ENCODE peak calls at places on chromosome 16, in six cellular contexts. S is upper lobe of right lung, Y is GM10248, X is lower leg skin, G is left lung, M is dorsolateral prefrontal cortex. D is an unnamed sample.

GRCh38 chr16:17331071-17331521 is 139.7 kb downstream of the XYLT1 start:
- DNase-seq in S (no peak), Y (no peak), X (peak; percentile 76), G (no peak), M (no peak), D (no peak)

GRCh38 chr16:3170440-3171180 is 17.4 kb upstream of the OR1F1 start:
- DNase-seq in S (no peak), Y (no peak), X (no peak), G (no peak), M (no peak), D (no peak)

GRCh38 chr16:54772400-54772799 is 158.3 kb upstream of the IRX5 start:
- DNase-seq in S (no peak), Y (no peak), X (no peak), G (no peak), M (no peak), D (no peak)

GRCh38 chr16:68707341-68708152 is 29.5 kb upstream of the CDH1 start:
- DNase-seq in S (peak; percentile 85), Y (no peak), X (peak; percentile 46), G (peak; percentile 85), M (no peak), D (no peak)

GRCh38 chr16:78249056-78249455 is 149.6 kb downstream of the WWOX start:
- DNase-seq in S (peak; percentile 77), Y (no peak), X (no peak), G (no peak), M (no peak), D (no peak)

GRCh38 chr16:58236831-58237230 is 38.9 kb upstream of the CSNK2A2 start:
- DNase-seq in S (no peak), Y (no peak), X (no peak), G (no peak), M (no peak), D (no peak)

GRCh38 chr16:75267631-75268264 is 16.3 kb upstream of the BCAR1 start:
- DNase-seq in S (peak; percentile 82), Y (no peak), X (no peak), G (peak; percentile 82), M (peak; percentile 56), D (no peak)

GRCh38 chr16:3007957-3008748 is 4.6 kb upstream of the CLDN9 start:
- DNase-seq in S (peak; percentile 84), Y (no peak), X (no peak), G (no peak), M (no peak), D (no peak)

GRCh38 chr16:57711331-57711730 is 16.7 kb downstream of the DRC7 start:
- DNase-seq in S (no peak), Y (no peak), X (no peak), G (no peak), M (no peak), D (no peak)

GRCh38 chr16:79362312-79362970 is 238.1 kb downstream of the MAF start:
- DNase-seq in S (no peak), Y (no peak), X (no peak), G (no peak), M (no peak), D (no peak)

GRCh38 chr16:86300746-86301480 is 209.4 kb upstream of the FOXF1 start:
- DNase-seq in S (no peak), Y (no peak), X (no peak), G (no peak), M (no peak), D (no peak)

GRCh38 chr16:58499615-58500328 is at the start of gene NDRG4:
- DNase-seq in S (no peak), Y (peak; percentile 84), X (no peak), G (peak; percentile 72), M (peak; percentile 95), D (no peak)

GRCh38 chr16:75742424-75743047 is 16.2 kb upstream of the CPHXL start:
- DNase-seq in S (no peak), Y (no peak), X (no peak), G (no peak), M (no peak), D (no peak)

GRCh38 chr16:81610936-81611335 is 166.3 kb downstream of the CMIP start:
- DNase-seq in S (no peak), Y (no peak), X (no peak), G (no peak), M (no peak), D (no peak)

GRCh38 chr16:64428463-64428862 is 693.4 kb downstream of the CDH11 start:
- DNase-seq in S (no peak), Y (no peak), X (no peak), G (no peak), M (no peak), D (no peak)

GRCh38 chr16:10972108-10972955 is 28.0 kb downstream of the CLEC16A start:
- DNase-seq in S (no peak), Y (no peak), X (no peak), G (no peak), M (no peak), D (no peak)

GRCh38 chr16:77273-77806 is 685 bp upstream of the MPG start:
- DNase-seq in S (peak; percentile 84), Y (peak; percentile 68), X (no peak), G (peak; percentile 90), M (no peak), D (peak; percentile 51)

GRCh38 chr16:75029854-75030253 is 31.0 kb downstream of the ZNRF1 start:
- DNase-seq in S (no peak), Y (no peak), X (no peak), G (no peak), M (no peak), D (no peak)

GRCh38 chr16:66560107-66560506 is 6.1 kb upstream of the CMTM1 start:
- DNase-seq in S (no peak), Y (no peak), X (no peak), G (no peak), M (no peak), D (no peak)

GRCh38 chr16:66563574-66564334 is 2.5 kb upstream of the CMTM1 start:
- DNase-seq in S (no peak), Y (no peak), X (no peak), G (no peak), M (no peak), D (no peak)

GRCh38 chr16:66562986-66563385 is 3.3 kb upstream of the CMTM1 start:
- DNase-seq in S (no peak), Y (no peak), X (no peak), G (no peak), M (no peak), D (no peak)

GRCh38 chr16:66561381-66562080 is 4.7 kb upstream of the CMTM1 start:
- DNase-seq in S (no peak), Y (no peak), X (no peak), G (no peak), M (no peak), D (no peak)

DNA sequence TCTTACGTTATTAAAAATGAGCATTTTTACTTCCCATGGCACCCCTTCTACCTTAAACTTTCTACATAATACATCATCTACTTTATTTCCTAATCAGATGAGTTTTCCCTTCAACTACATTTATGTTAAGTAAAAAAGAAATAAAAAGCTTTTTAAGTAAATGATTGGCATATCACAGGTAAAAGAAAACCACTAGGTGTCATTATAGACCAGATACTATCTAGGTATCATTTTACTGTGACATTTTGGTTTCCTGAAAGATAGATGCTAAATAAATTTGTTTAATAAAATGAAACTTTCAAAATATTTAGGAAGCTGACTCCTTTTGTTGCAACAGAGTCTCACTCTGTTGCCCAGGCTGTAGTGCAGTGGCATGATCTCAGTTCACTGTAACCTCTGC is 3.8 kb upstream of the CMTM1 start:
- DNase-seq in S (no peak), Y (no peak), X (no peak), G (no peak), M (no peak), D (no peak)
- TF ChIP-seq CTCF in S (no peak), Y (no peak), X (no peak), G (no peak), M (peak; percentile 33), D (no peak)

GRCh38 chr16:56029026-56029425 is 153.9 kb upstream of the CES5A start:
- DNase-seq in S (no peak), Y (no peak), X (no peak), G (no peak), M (no peak), D (no peak)
- TF ChIP-seq CTCF in S (no peak), Y (no peak), X (no peak), G (no peak), M (no peak), D (no peak)

DNA sequence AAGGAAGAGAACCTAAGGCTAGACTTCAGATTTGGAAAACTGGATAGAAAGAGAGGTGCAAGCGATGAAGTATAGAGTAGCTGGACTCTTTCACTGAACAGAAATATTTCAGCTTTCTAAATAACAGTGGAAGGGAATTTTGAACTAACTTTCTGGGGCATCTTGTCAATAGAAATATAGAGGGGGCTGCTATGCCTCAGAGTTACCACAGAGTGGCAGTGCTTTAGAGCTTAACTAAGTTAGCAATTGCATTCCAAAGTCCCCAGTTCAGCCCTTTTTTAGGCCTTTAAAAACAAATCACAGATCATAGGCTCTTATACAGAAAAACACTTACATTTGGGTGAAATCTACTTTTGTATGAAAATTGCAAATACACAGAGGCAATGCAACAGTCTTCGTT is 154.2 kb upstream of the CDH8 start:
- DNase-seq in S (no peak), Y (no peak), X (no peak), G (no peak), M (no peak), D (no peak)
- TF ChIP-seq CTCF in S (peak; percentile 23), Y (peak; percentile 15), X (no peak), G (no peak), M (peak; percentile 75), D (no peak)

GRCh38 chr16:60304725-60305124 is 1570.6 kb upstream of the GOT2 start:
- DNase-seq in S (no peak), Y (no peak), X (no peak), G (no peak), M (no peak), D (no peak)
- TF ChIP-seq CTCF in S (no peak), Y (no peak), X (no peak), G (no peak), M (no peak), D (no peak)

GRCh38 chr16:49801290-49801689 is 54.6 kb downstream of the ZNF423 start:
- DNase-seq in S (no peak), Y (no peak), X (no peak), G (no peak), M (no peak), D (no peak)
- TF ChIP-seq CTCF in S (no peak), Y (no peak), X (no peak), G (no peak), M (no peak), D (no peak)

GRCh38 chr16:87956771-87957279 is 5.6 kb downstream of the BANP start:
- DNase-seq in S (no peak), Y (peak; percentile 60), X (no peak), G (no peak), M (no peak), D (no peak)
- TF ChIP-seq CTCF in S (no peak), Y (peak; percentile 59), X (no peak), G (no peak), M (no peak), D (no peak)